ENCODE peak calls at places on chromosome 2, in eight cellular contexts. U is breast epithelium; L is neural progenitor cell; R is cardiac muscle cell; C is astrocyte; J is CD8-positive, alpha-beta T cell; P is fibroblast of lung; E is mammary epithelial cell. B is an unnamed sample.
A peak's percentile ranks its signal among the peaks of the same experiment; 100 is the strongest.

GRCh38 chr2:200050921-200051620 is 95.7 kb downstream of the MAIP1 start:
- DNase-seq in U (no peak), L (no peak), R (no peak), C (no peak), J (no peak), P (no peak), E (no peak), B (no peak)

GRCh38 chr2:219447242-219448098 is 12.8 kb downstream of the SPEG start:
- DNase-seq in U (no peak), L (no peak), R (no peak), C (peak; percentile 60), J (no peak), P (peak; percentile 75), E (no peak), B (peak; percentile 59)

GRCh38 chr2:156147594-156148330 is 184.8 kb downstream of the NR4A2 start:
- DNase-seq in U (no peak), L (no peak), R (peak; percentile 29), C (peak; percentile 14), J (no peak), P (peak; percentile 34), E (peak; percentile 82), B (no peak)

GRCh38 chr2:8611712-8612111 is 70.1 kb upstream of the ID2 start:
- DNase-seq in U (no peak), L (no peak), R (no peak), C (no peak), J (no peak), P (no peak), E (no peak), B (no peak)

GRCh38 chr2:85865539-85866164 is 23.1 kb downstream of the ST3GAL5 start:
- DNase-seq in U (no peak), L (no peak), R (no peak), C (peak; percentile 92), J (no peak), P (peak; percentile 93), E (peak; percentile 73), B (no peak)

GRCh38 chr2:186542002-186542401 is 47.9 kb upstream of the ITGAV start:
- DNase-seq in U (no peak), L (no peak), R (no peak), C (no peak), J (no peak), P (no peak), E (peak; percentile 65), B (no peak)

GRCh38 chr2:155696561-155696960 is 636.0 kb downstream of the NR4A2 start:
- DNase-seq in U (no peak), L (no peak), R (no peak), C (no peak), J (no peak), P (no peak), E (no peak), B (no peak)

GRCh38 chr2:100588071-100588786 is 25.4 kb downstream of the PDCL3 start:
- DNase-seq in U (no peak), L (no peak), R (no peak), C (peak; percentile 75), J (no peak), P (peak; percentile 75), E (peak; percentile 63), B (no peak)

GRCh38 chr2:196112408-196113039 is 43.9 kb upstream of the DNAH7 start:
- DNase-seq in U (no peak), L (no peak), R (no peak), C (peak; percentile 88), J (no peak), P (peak; percentile 90), E (peak; percentile 55), B (no peak)

GRCh38 chr2:10901565-10901964 is 10.2 kb upstream of the KCNF1 start:
- DNase-seq in U (no peak), L (no peak), R (no peak), C (no peak), J (no peak), P (no peak), E (no peak), B (no peak)

GRCh38 chr2:2787301-2787907 is 456.3 kb upstream of the MYT1L start:
- DNase-seq in U (no peak), L (peak; percentile 28), R (peak; percentile 5), C (no peak), J (no peak), P (no peak), E (no peak), B (no peak)

GRCh38 chr2:20620696-20621365 is 30.1 kb downstream of the HS1BP3 start:
- DNase-seq in U (no peak), L (no peak), R (no peak), C (no peak), J (no peak), P (no peak), E (no peak), B (no peak)

GRCh38 chr2:3325458-3326181 is 52.0 kb downstream of the EIPR1 start:
- DNase-seq in U (no peak), L (no peak), R (no peak), C (no peak), J (no peak), P (no peak), E (no peak), B (no peak)

GRCh38 chr2:241096979-241097378 is 5.1 kb downstream of the MTERF4 start:
- DNase-seq in U (no peak), L (no peak), R (no peak), C (no peak), J (no peak), P (no peak), E (no peak), B (no peak)

GRCh38 chr2:127961729-127962128 is 66.1 kb downstream of the SAP130 start:
- DNase-seq in U (no peak), L (no peak), R (peak; percentile 67), C (no peak), J (no peak), P (no peak), E (no peak), B (no peak)

GRCh38 chr2:1601471-1602358 is 142.6 kb downstream of the PXDN start:
- DNase-seq in U (no peak), L (no peak), R (no peak), C (no peak), J (no peak), P (no peak), E (no peak), B (no peak)

GRCh38 chr2:132477436-132477835 is 60.8 kb downstream of the GPR39 start:
- DNase-seq in U (no peak), L (no peak), R (no peak), C (peak; percentile 17), J (no peak), P (peak; percentile 15), E (no peak), B (no peak)

DNA sequence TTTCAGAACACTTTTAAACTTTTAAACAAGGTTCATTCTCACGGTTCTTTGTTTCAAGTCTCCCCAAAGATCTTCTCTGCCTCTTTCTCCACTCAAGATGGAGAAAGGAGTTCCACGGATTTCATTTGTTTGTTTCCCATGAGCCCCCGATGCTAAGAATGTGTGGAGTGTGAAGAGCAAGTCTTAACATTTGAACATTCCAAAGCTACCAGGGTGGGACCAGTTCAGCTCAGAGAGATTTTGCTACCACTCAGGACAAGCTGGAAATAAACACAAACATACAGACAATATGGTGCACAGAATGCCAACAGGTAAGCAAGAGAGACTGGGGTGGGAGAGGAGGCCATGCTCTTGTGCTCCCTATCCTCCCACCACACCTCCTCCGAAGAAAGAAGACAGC is 56.7 kb downstream of the SPRED2 start:
- DNase-seq in U (no peak), L (no peak), R (no peak), C (no peak), J (no peak), P (no peak), E (no peak), B (no peak)
- H3K4me1 ChIP-seq in U (no peaks in the 10 kb centered on the region), L (peaks cover 27% of the 10 kb centered on the region), R (peaks cover 12% of the 10 kb centered on the region), C (peaks cover 35% of the 10 kb centered on the region), J (no peaks in the 10 kb centered on the region), P (peaks cover 17% of the 10 kb centered on the region), E (peaks cover 57% of the 10 kb centered on the region), B (peaks cover 13% of the 10 kb centered on the region)

DNA sequence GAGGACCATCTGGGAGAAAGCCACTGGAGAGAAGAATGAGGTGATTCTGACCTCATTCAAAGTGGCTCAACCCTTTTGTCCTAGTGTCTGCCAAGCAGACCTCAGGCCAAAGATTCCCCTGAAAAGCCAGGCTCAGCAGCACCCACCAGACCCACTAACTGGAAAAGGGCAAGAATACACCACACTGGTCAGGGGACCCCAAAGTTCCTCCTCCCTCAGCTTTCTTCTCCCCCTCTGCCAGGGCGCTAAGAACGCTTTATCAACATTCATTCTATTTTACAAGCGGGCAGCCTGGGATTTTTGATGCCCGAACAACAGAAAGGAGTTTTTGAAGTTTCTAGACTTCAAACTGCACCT is 7.3 kb downstream of the PAX3 start:
- DNase-seq in U (no peak), L (no peak), R (no peak), C (no peak), J (no peak), P (no peak), E (no peak), B (no peak)
- H3K4me3 ChIP-seq in U (no peak overlapping the region), L (peak overlapping the region; percentile 48), R (no peak overlapping the region), C (peak overlapping the region; percentile 40), J (no peak overlapping the region), P (no peak overlapping the region), E (no peak overlapping the region), B (peak overlapping the region; percentile 58)

DNA sequence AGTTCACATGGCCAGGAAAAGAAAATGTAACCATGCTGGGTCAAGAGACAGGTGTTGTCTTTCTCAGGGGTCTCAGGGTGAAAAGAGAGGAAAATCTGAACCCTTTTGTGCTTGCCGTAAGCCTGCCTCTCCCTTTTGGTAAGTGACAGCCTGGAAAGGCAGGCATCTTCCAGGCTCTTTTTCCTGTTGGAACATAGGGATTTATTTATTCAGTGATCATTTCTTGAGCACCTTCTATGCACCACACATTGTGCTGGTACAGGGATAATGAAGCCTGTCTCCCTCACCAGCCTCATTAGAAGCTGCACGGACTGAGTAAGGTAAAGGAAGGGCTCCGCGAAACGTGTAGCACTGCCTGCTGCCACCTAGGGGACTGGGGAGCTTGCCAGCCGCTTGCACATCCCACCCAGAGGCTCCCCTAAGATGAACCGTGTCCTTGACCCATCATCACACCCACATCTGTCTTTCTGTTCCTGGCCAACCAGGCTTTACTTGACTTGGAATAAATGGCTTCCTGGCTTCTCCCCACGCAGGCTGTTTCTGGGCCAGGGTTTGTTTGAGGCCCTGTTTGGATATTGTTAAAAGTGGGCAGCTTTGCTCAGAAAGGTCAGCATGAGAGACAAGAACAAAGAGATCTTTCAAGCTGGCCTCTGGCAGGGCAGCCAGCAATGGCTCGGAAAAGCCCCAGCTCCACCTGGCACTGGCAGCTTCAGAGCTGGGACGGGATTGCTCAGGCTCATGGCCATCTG is 73.3 kb upstream of the MCFD2 start:
- DNase-seq in U (peak; percentile 84), L (peak; percentile 62), R (peak; percentile 37), C (no peak), J (no peak), P (peak; percentile 13), E (no peak), B (no peak)
- H3K4me1 ChIP-seq in U (peaks cover 50% of the 10 kb centered on the region), L (peaks cover 27% of the 10 kb centered on the region), R (peaks cover 8% of the 10 kb centered on the region), C (peaks cover 44% of the 10 kb centered on the region), J (peaks cover 15% of the 10 kb centered on the region), P (peaks cover 33% of the 10 kb centered on the region), E (peaks cover 40% of the 10 kb centered on the region), B (peaks cover 46% of the 10 kb centered on the region)

DNA sequence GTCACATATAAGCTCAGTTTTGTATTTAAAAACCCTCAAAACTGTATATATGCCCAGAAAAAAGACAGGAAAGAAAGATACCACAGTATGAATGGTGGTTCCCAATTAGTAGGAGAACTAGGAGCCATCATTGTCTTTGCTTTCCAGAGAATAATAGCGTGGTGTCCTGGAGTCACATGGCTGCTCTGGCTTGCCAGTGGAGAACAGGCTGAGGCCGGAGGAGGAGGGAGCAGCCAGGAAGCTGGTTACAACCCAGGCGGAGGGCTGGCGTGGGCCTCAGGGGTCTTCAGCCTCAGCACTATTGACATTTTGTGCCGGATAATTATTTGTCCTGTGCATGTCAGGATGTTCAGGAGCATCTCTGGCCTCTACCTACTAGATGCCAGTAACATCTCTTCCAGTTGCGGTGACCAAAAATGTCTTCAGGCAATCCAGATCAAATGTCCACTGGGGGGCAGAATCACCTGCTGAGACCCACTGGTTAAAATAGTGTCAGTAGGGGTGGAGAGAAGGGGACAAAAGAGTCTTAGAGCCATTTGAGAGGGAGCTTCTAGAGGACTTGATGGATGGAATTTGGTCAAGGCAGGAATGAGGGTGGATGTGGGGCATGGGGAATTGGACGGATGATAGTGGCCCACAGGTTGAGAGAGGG is 144.8 kb downstream of the AGAP1 start:
- DNase-seq in U (no peak), L (peak; percentile 28), R (no peak), C (no peak), J (no peak), P (no peak), E (no peak), B (peak; percentile 46)
- H3K4me3 ChIP-seq in U (no peak overlapping the region), L (no peak overlapping the region), R (no peak overlapping the region), C (no peak overlapping the region), J (no peak overlapping the region), P (no peak overlapping the region), E (no peak overlapping the region), B (no peak overlapping the region)

B was measured in psoas muscle.